ENCODE peak calls at places on chromosomes 16 and 17, in nine cellular contexts. U is GM23248, A is PC-9, E is HCT116, C is OCI-LY7, N is Karpas-422, D is hepatocyte, W is MM.1S, H is GM23338. Y is an unnamed sample. For H3K9me2, the result is how much of the 10 kb centered on the place peaks cover.

GRCh38 chr16:56888806-56889205 is 23.8 kb downstream of the SLC12A3 start:
- DNase-seq in D (no peak), H (no peak), U (no peak), A (no peak), N (peak), W (peak), C (peak), E (no peak), Y (no peak)

GRCh38 chr17:42673266-42673884 is 3.4 kb downstream of the PLEKHH3 start:
- DNase-seq in W (no peak), D (no peak), N (no peak), E (no peak), C (no peak), A (no peak), U (no peak), H (no peak), Y (no peak)

GRCh38 chr17:81046770-81047359 is 11.9 kb downstream of the BAIAP2 start:
- DNase-seq in W (no peak), H (no peak), U (no peak), E (no peak), A (no peak), D (no peak), N (no peak), C (no peak), Y (peak)

GRCh38 chr16:57899771-57900661 is 70.9 kb downstream of the CNGB1 start:
- DNase-seq in D (peak), E (peak), N (peak), W (peak), C (peak), U (peak), A (peak), H (peak), Y (peak)

GRCh38 chr17:70295732-70296131 is 126.4 kb downstream of the KCNJ2 start:
- DNase-seq in W (no peak), A (no peak), U (no peak), C (no peak), E (no peak), H (no peak), N (no peak), D (no peak), Y (no peak)

GRCh38 chr16:83458612-83459011 is 349.2 kb upstream of the HSBP1 start:
- DNase-seq in U (peak), E (no peak), N (no peak), A (no peak), H (no peak), C (no peak), D (no peak), W (peak), Y (no peak)

GRCh38 chr17:29613371-29613837 is 9.3 kb downstream of the CORO6 start:
- DNase-seq in E (no peak), N (no peak), H (peak), C (peak), D (peak), A (no peak), U (peak), W (peak), Y (no peak)

GRCh38 chr16:87076950-87077749 is 240.0 kb downstream of the C16orf95 start:
- DNase-seq in C (peak), U (peak), W (peak), D (peak), A (peak), H (peak), E (peak), N (peak), Y (peak)

GRCh38 chr17:33200587-33200986 is 92.5 kb downstream of the ASIC2 start:
- DNase-seq in A (no peak), U (peak), E (no peak), H (peak), D (no peak), N (no peak), C (no peak), W (no peak), Y (peak)

GRCh38 chr16:278863-279366 is 1.5 kb upstream of the ARHGDIG start:
- DNase-seq in W (no peak), H (peak), N (peak), A (peak), E (no peak), U (peak), D (no peak), C (peak), Y (peak)

GRCh38 chr17:66190738-66191606 is 961 bp downstream of the CEP112 start:
- DNase-seq in U (peak), C (no peak), D (peak), N (no peak), W (no peak), A (no peak), E (no peak), H (no peak), Y (peak)

GRCh38 chr17:79627184-79627765 is 16.4 kb upstream of the RBFOX3 start:
- DNase-seq in N (no peak), E (no peak), A (no peak), C (no peak), U (no peak), W (no peak), D (no peak), H (no peak), Y (no peak)

GRCh38 chr16:8905795-8906591 is 23.8 kb downstream of the LITAFD start:
- DNase-seq in N (no peak), E (no peak), A (no peak), D (no peak), C (no peak), H (peak), W (no peak), U (no peak), Y (no peak)

GRCh38 chr17:2398655-2399571 is 1.9 kb downstream of the MNT start:
- DNase-seq in C (peak), W (peak), D (peak), A (peak), U (peak), E (no peak), H (peak), N (peak), Y (peak)

GRCh38 chr17:41895617-41896016 is 23.1 kb downstream of the ACLY start:
- DNase-seq in E (no peak), N (no peak), A (no peak), H (no peak), U (peak), D (no peak), W (no peak), C (no peak), Y (no peak)

GRCh38 chr16:88440686-88441405 is 12.2 kb upstream of the ZFPM1 start:
- DNase-seq in N (no peak), A (no peak), E (no peak), C (no peak), D (no peak), H (no peak), U (no peak), W (no peak), Y (no peak)

GRCh38 chr17:6394055-6394454 is 40.9 kb downstream of the AIPL1 start:
- DNase-seq in E (no peak), A (no peak), H (peak), C (no peak), N (no peak), W (no peak), D (no peak), U (no peak), Y (no peak)

GRCh38 chr16:46743232-46743719 is 4.9 kb downstream of the MYLK3 start:
- DNase-seq in H (peak), N (peak), C (peak), A (no peak), D (no peak), U (peak), W (no peak), E (no peak), Y (no peak)

GRCh38 chr17:10127819-10128375 is 70.5 kb downstream of the GAS7 start:
- DNase-seq in H (peak), N (peak), U (peak), A (no peak), E (no peak), W (no peak), C (no peak), D (peak), Y (no peak)

GRCh38 chr17:18860161-18860972 is 2.4 kb downstream of the PRPSAP2 start:
- DNase-seq in U (peak), D (no peak), E (no peak), A (no peak), C (no peak), H (no peak), N (no peak), W (no peak), Y (peak)

GRCh38 chr17:8012996-8013640 is 10.7 kb downstream of the GUCY2D start:
- DNase-seq in N (peak), U (no peak), W (no peak), A (no peak), E (no peak), C (no peak), D (no peak), H (no peak), Y (no peak)

GRCh38 chr16:89404561-89404960 is 85.8 kb downstream of the ANKRD11 start:
- DNase-seq in U (no peak), H (no peak), W (no peak), E (no peak), C (no peak), D (no peak), N (no peak), A (no peak), Y (no peak)

GRCh38 chr16:30927789-30928378 is 4.5 kb downstream of the FBXL19 start:
- DNase-seq in N (peak), W (peak), D (peak), C (peak), E (peak), U (peak), A (peak), H (peak), Y (peak)

GRCh38 chr17:58285422-58285810 is 4.7 kb upstream of the MPO start:
- DNase-seq in D (no peak), U (peak), W (no peak), C (no peak), A (no peak), H (no peak), N (no peak), E (no peak), Y (peak)

GRCh38 chr17:27269978-27270377 is 23.9 kb upstream of the WSB1 start:
- DNase-seq in D (peak), N (no peak), H (no peak), E (no peak), C (no peak), A (no peak), W (no peak), U (no peak), Y (no peak)
- H3K9me2 ChIP-seq in D (under half), N (under half), H (under half), E (under half), C (under half), A (under half), W (under half), U (under half), Y (under half)

GRCh38 chr17:74543891-74544760 is 1.8 kb downstream of the CD300C start:
- DNase-seq in N (no peak), H (no peak), W (no peak), E (no peak), U (no peak), C (no peak), A (no peak), D (no peak), Y (no peak)

GRCh38 chr17:74546586-74546985 is 671 bp upstream of the CD300C start:
- DNase-seq in N (no peak), U (no peak), H (no peak), C (no peak), A (no peak), D (no peak), E (no peak), W (no peak), Y (no peak)

GRCh38 chr17:74544991-74545441 is 899 bp downstream of the CD300C start:
- DNase-seq in W (no peak), C (no peak), A (no peak), N (no peak), U (no peak), H (no peak), E (no peak), D (no peak), Y (no peak)

GRCh38 chr17:74547264-74547663 is 1.3 kb upstream of the CD300C start:
- DNase-seq in N (no peak), W (no peak), D (no peak), E (no peak), A (no peak), U (no peak), H (no peak), C (no peak), Y (no peak)

GRCh38 chr17:74545456-74546230 is at the start of gene CD300C:
- DNase-seq in N (no peak), W (no peak), D (no peak), A (no peak), C (no peak), U (peak), H (no peak), E (no peak), Y (peak)
- H2AFZ ChIP-seq in N (no peak), W (no peak), D (no peak), A (no peak), C (no peak), U (peak), H (no peak), E (no peak), Y (peak)

DNA sequence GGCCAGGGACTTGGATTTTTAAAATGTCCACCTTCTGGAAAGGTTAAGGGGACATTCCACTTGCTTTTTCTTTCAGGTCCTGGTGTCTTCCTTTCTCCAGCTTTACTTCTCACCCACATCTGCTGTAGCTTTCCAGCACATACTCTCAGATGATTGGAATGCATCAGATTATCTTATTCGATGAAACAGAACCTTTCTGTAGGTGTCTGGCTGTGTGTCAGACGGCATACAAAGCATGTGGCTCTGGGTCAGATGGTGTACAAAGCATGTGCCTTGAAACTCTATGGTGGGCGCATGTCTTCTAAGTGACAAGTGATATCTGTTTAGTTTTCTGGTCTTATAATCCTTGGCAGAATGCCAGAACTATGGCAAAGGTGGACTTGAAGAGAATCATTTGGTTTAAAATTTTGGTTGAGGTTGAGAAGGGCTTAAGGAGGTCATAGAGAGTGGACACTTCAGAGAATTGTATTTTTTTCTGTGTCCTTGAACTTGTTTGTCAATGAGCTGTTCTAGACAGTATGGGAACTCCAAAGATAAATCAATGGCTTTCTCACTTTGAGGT is 125.3 kb downstream of the FTO start:
- DNase-seq in U (peak), E (no peak), A (peak), H (no peak), W (no peak), D (no peak), N (no peak), C (no peak), Y (peak)
- H3K9me2 ChIP-seq in U (under half), E (under half), A (under half), H (under half), W (under half), D (under half), N (under half), C (under half), Y (under half)

DNA sequence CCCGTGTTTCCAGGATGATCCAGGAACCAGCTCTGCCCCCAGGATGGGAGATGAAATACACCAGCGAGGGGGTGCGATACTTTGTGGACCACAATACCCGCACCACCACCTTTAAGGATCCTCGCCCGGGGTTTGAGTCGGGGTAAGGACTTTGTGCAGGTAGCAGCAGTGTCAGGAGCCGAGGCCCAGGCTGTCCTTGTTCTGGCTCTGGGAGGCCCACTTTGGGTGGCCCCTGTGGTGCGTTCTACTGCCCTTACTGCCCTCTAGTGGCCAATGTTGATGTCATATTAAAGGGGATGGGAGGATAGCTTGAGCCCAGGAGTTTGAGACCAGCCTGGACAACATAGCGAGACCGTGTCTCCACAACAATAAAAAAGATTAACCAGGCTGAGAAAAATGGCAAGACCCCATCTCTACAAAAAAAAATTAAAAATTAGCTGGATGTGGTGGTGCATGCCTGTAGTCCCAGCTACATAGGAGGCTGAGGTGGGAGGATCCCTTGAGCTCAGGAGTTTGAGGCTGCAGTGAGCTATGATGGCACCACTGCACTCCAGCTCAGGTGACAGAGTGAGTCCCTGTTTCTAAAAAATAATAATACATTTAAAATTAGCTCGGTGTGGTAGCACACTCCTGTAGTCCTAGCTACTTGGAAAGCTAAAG is 20.9 kb upstream of the CLEC18A start:
- DNase-seq in C (peak), W (peak), H (peak), D (peak), N (peak), A (peak), E (peak), U (peak), Y (peak)
- H2AFZ ChIP-seq in C (no peak), W (no peak), H (no peak), D (no peak), N (no peak), A (no peak), E (no peak), U (no peak), Y (no peak)

Y was measured in PC-3.